ENCODE peak calls at places on chromosomes 16 and 17, in seven cellular contexts. C is DND-41, X is K562, J is GM23248, D is neural progenitor cell, H is mammary epithelial cell, P is HCT116. Q is an unnamed sample.

GRCh38 chr16:62041401-62041800 is 5.2 kb upstream of the CDH8 start:
- DNase-seq in C (no peak), X (no peak), J (peak), D (peak), H (peak), P (no peak), Q (peak)

GRCh38 chr17:21041753-21042433 is 918 bp downstream of the USP22 start:
- DNase-seq in C (peak), X (peak), J (peak), D (peak), H (peak), P (peak), Q (peak)

GRCh38 chr17:29059281-29059680 is 16.3 kb downstream of the PIPOX start:
- DNase-seq in C (no peak), X (no peak), J (peak), D (no peak), H (peak), P (no peak), Q (peak)

GRCh38 chr16:9469512-9469911 is 378.1 kb downstream of the HAPSTR1 start:
- DNase-seq in C (no peak), X (no peak), J (peak), D (no peak), H (peak), P (no peak), Q (peak)

GRCh38 chr17:9209347-9209746 is 188.0 kb downstream of the NTN1 start:
- DNase-seq in C (no peak), X (no peak), J (no peak), D (no peak), H (no peak), P (no peak), Q (no peak)

GRCh38 chr16:82641336-82641984 is 14.7 kb downstream of the CDH13 start:
- DNase-seq in C (no peak), X (no peak), J (peak), D (no peak), H (peak), P (no peak), Q (peak)

GRCh38 chr16:57380671-57381462 is 8.6 kb downstream of the CX3CL1 start:
- DNase-seq in C (peak), X (no peak), J (no peak), D (no peak), H (no peak), P (no peak), Q (no peak)

GRCh38 chr17:82058855-82059249 is 6.8 kb downstream of the DUS1L start:
- DNase-seq in C (no peak), X (no peak), J (no peak), D (no peak), H (no peak), P (no peak), Q (no peak)

GRCh38 chr16:87538594-87538993 is 45.8 kb upstream of the ZCCHC14 start:
- DNase-seq in C (no peak), X (no peak), J (peak), D (no peak), H (no peak), P (no peak), Q (no peak)

GRCh38 chr16:6863135-6863534 is 469.5 kb upstream of the RBFOX1 start:
- DNase-seq in C (no peak), X (no peak), J (no peak), D (peak), H (no peak), P (no peak), Q (no peak)

GRCh38 chr17:39144414-39144813 is 7.0 kb downstream of the PLXDC1 start:
- DNase-seq in C (no peak), X (no peak), J (peak), D (no peak), H (peak), P (no peak), Q (peak)

GRCh38 chr16:67883872-67884261 is 818 bp upstream of the NRN1L start:
- DNase-seq in C (peak), X (peak), J (peak), D (peak), H (peak), P (peak), Q (peak)

GRCh38 chr16:12732600-12732999 is 71.1 kb downstream of the CPPED1 start:
- DNase-seq in C (no peak), X (no peak), J (no peak), D (no peak), H (no peak), P (no peak), Q (no peak)

DNA sequence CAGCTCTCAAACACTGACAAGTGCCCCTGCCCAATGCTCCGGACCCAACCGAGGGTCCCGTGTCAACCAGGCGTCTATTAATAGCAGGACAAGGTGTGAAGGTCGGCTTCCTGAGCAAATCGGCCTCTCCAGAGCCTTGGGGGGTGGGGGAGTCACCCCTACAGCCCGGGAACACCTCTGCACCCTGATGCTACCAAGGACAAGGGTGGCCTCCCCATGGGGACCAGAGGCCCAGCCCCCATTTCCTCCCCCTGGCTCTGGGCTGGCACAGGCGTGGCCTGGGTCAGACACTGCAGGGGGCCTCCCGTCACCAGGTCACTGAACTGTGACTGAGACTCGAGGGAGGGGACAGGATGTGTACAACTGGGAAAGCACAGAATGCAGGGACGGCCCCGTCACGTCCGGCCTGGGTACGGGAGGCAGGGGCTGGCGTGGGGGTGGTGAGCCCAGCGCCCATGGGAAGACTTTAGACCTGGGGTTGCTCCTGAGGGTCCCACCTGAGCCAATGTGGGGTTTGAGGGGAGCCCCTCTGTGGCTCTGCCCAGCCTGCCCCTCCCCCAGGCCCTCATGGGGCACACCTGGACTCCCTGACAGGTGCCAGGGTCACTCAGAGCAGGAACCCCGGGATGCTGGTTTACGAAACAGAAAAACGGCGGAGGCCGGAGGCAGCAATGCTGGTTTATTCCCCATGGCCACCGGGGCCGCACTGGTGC is 579 bp upstream of the CYBA start:
- DNase-seq in C (no peak), X (peak), J (no peak), D (peak), H (no peak), P (peak), Q (no peak)
- H3K9ac ChIP-seq in C (peak), X (peak), J (peak), D (no peak), H (no peak), P (peak), Q (peak)

DNA sequence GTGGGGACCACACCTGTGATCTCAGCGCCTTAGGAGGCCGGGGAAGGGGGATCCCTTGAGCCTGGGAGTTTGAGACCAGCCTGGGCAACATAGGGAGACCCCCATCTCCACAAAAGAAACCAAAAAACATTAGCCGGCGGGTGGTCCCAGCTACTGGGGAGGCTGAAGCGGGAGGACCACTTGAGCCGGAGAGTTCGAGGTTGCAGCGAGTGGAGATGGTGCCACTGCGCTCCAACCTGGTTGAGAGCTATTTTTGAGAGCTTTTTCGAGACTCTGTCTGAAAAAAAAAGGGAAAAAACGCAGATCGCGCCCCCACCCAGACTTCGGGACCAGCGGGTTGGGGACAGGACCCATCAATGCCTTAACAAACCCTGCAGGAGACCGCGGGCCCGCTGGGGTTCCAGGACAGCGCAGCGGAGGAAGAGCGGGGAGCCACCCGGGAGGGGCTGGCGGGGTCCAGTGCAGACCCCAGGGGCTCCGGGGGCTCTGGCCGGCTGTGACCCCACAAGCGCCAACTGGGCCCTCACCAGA is 762 bp upstream of the BAIAP3 start:
- DNase-seq in C (no peak), X (no peak), J (no peak), D (no peak), H (no peak), P (no peak), Q (no peak)
- TF ChIP-seq EZH2 in C (no peak), X (no peak), J (peak), D (peak), H (no peak), P (no peak), Q (peak)

GRCh38 chr16:84617631-84618427 is at the start of gene COTL1:
- DNase-seq in C (peak), X (peak), J (peak), D (peak), H (peak), P (peak), Q (peak)
- H3K9ac ChIP-seq in C (peak), X (peak), J (peak), D (no peak), H (peak), P (peak), Q (peak)

DNA sequence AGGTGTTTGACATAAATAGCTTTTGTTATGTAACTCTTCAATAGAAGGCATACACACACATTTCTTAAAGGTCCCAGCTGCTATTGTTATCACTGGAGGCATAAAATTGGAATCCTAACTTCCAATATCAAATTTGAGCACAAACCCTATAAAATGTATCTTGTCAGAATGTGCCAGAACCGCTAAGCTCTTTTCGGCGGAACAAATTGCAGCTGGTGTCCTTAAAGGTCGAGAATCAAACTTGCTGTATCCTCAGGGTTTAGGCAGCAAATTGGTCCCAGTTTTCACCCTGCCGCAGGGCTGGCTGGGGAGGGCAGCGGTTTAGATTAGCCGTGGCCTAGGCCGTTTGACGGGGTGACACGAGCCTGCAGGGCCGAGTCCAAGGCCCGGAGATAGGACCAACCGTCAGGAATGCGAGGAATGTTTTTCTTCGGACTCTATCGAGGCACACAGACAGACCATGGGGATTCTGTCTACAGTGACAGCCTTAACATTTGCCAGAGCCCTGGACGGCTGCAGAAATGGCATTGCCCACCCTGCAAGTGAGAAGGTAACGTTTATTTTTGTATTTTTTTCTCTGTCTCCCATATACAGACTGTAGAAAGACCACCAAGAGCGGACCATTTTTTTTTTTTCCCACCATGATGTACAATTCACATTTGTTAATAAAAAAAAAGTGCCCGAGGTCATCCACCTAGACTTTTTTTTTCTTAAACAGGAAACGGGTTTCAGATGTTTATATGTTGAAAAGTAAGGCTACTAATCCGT is 297.1 kb downstream of the IRF8 start:
- DNase-seq in C (no peak), X (no peak), J (no peak), D (peak), H (no peak), P (no peak), Q (no peak)
- TF ChIP-seq EZH2 in C (no peak), X (no peak), J (no peak), D (no peak), H (no peak), P (no peak), Q (no peak)

DNA sequence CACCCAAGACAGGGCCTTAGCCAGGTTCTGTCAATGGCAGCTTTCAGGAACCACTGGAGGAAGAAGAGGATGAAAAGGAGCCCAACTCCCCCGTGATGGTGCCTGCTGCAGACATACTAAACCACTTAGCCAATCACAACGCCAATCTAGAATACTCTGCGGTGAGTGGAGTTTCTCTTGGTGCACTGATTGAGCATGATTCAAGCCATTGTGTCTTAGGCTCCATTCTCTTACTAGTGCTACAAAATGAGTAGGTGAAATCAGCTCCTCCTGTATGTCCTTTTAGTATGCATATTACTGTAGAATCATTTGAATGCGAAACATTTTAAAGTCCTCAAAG is 1.4 kb downstream of the SETD6 start:
- DNase-seq in C (no peak), X (no peak), J (no peak), D (no peak), H (no peak), P (no peak), Q (no peak)
- H3K9ac ChIP-seq in C (no peak), X (no peak), J (peak), D (no peak), H (no peak), P (peak), Q (no peak)

GRCh38 chr17:885971-886571 is 93.5 kb downstream of the NXN start:
- DNase-seq in C (no peak), X (no peak), J (no peak), D (no peak), H (no peak), P (no peak), Q (no peak)
- TF ChIP-seq EZH2 in C (no peak), X (no peak), J (no peak), D (no peak), H (no peak), P (no peak), Q (no peak)

DNA sequence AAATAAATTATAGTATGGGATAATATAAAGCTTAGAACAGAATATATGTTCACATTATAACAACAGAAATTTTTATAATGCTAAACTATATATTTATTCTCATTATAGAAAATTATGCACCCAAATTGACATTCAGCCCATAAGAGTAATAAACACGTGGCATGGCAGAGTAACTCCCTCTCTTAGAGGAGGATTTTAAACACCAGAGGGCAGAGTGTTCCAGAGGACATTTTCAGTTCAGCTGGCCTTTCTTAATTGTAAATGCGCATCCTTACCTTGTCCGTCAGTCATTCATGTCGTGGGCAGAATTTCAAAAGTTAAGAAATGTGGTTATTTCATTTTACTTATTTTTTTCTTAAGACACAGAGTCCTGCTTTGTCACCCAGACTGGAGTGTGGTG is 147.1 kb downstream of the TANC2 start:
- DNase-seq in C (no peak), X (peak), J (no peak), D (peak), H (no peak), P (no peak), Q (peak)
- H3K9ac ChIP-seq in C (no peak), X (no peak), J (no peak), D (no peak), H (no peak), P (no peak), Q (no peak)